ENCODE peak calls at places on chromosomes 4 and X, in six cellular contexts. One of them, this sample, is unnamed.

GRCh38 chr4:144501231-144501780 is 144.7 kb upstream of the HHIP start:
- DNase-seq in GM19239: no peak
- DNase-seq in PC-9: no peak
- DNase-seq in H4: no peak
- DNase-seq in NCI-H1417: no peak
- DNase-seq in Caki2: no peak
- DNase-seq in this sample: no peak

GRCh38 chr4:19689511-19689910 is 562.2 kb upstream of the SLIT2 start:
- DNase-seq in GM19239: no peak
- DNase-seq in PC-9: no peak
- DNase-seq in H4: peak
- DNase-seq in NCI-H1417: no peak
- DNase-seq in Caki2: peak
- DNase-seq in this sample: no peak

GRCh38 chr4:2357821-2358745 is 60.4 kb downstream of the ZFYVE28 start:
- DNase-seq in GM19239: no peak
- DNase-seq in PC-9: no peak
- DNase-seq in H4: no peak
- DNase-seq in NCI-H1417: no peak
- DNase-seq in Caki2: no peak
- DNase-seq in this sample: no peak

GRCh38 chr4:152559641-152560040 is 23.7 kb upstream of the FBXW7 start:
- DNase-seq in GM19239: no peak
- DNase-seq in PC-9: no peak
- DNase-seq in H4: no peak
- DNase-seq in NCI-H1417: no peak
- DNase-seq in Caki2: no peak
- DNase-seq in this sample: no peak

GRCh38 chrX:6021316-6022091 is 207.2 kb downstream of the NLGN4X start:
- DNase-seq in GM19239: no peak
- DNase-seq in PC-9: peak
- DNase-seq in H4: peak
- DNase-seq in NCI-H1417: peak
- DNase-seq in Caki2: peak
- DNase-seq in this sample: peak

GRCh38 chr4:69096111-69096656 is at the start of gene UGT2B7:
- DNase-seq in GM19239: no peak
- DNase-seq in PC-9: no peak
- DNase-seq in H4: no peak
- DNase-seq in NCI-H1417: no peak
- DNase-seq in Caki2: peak
- DNase-seq in this sample: no peak

GRCh38 chr4:10079951-10080873 is 36.4 kb downstream of the WDR1 start:
- DNase-seq in GM19239: no peak
- DNase-seq in PC-9: no peak
- DNase-seq in H4: no peak
- DNase-seq in NCI-H1417: no peak
- DNase-seq in Caki2: no peak
- DNase-seq in this sample: no peak

GRCh38 chrX:38220024-38220935 is at the start of gene SRPX:
- DNase-seq in GM19239: no peak
- DNase-seq in PC-9: no peak
- DNase-seq in H4: peak
- DNase-seq in NCI-H1417: no peak
- DNase-seq in Caki2: peak
- DNase-seq in this sample: peak

GRCh38 chr4:155491336-155492131 is 114.8 kb upstream of the MAP9 start:
- DNase-seq in GM19239: peak
- DNase-seq in PC-9: no peak
- DNase-seq in H4: peak
- DNase-seq in NCI-H1417: no peak
- DNase-seq in Caki2: no peak
- DNase-seq in this sample: no peak

GRCh38 chr4:122836941-122837340 is 10.3 kb downstream of the FGF2 start:
- DNase-seq in GM19239: no peak
- DNase-seq in PC-9: no peak
- DNase-seq in H4: no peak
- DNase-seq in NCI-H1417: no peak
- DNase-seq in Caki2: peak
- DNase-seq in this sample: no peak

GRCh38 chr4:1009647-1010521 is 1.5 kb upstream of the FGFRL1 start:
- DNase-seq in GM19239: peak
- DNase-seq in PC-9: peak
- DNase-seq in H4: no peak
- DNase-seq in NCI-H1417: peak
- DNase-seq in Caki2: peak
- DNase-seq in this sample: peak

GRCh38 chr4:166252487-166253402 is 379.7 kb downstream of the TLL1 start:
- DNase-seq in GM19239: no peak
- DNase-seq in PC-9: no peak
- DNase-seq in H4: peak
- DNase-seq in NCI-H1417: no peak
- DNase-seq in Caki2: peak
- DNase-seq in this sample: peak

GRCh38 chr4:64935469-64936001 is 526.3 kb upstream of the TECRL start:
- DNase-seq in GM19239: no peak
- DNase-seq in PC-9: no peak
- DNase-seq in H4: no peak
- DNase-seq in NCI-H1417: no peak
- DNase-seq in Caki2: no peak
- DNase-seq in this sample: no peak

GRCh38 chrX:2879670-2880069 is 49.5 kb downstream of the ARSD start:
- DNase-seq in GM19239: no peak
- DNase-seq in PC-9: no peak
- DNase-seq in H4: no peak
- DNase-seq in NCI-H1417: no peak
- DNase-seq in Caki2: no peak
- DNase-seq in this sample: no peak

GRCh38 chr4:178781779-178782178 is 1339.5 kb upstream of the AGA start:
- DNase-seq in GM19239: no peak
- DNase-seq in PC-9: no peak
- DNase-seq in H4: no peak
- DNase-seq in NCI-H1417: no peak
- DNase-seq in Caki2: no peak
- DNase-seq in this sample: no peak

GRCh38 chr4:178937130-178937529 is 1494.9 kb upstream of the AGA start:
- DNase-seq in GM19239: no peak
- DNase-seq in PC-9: no peak
- DNase-seq in H4: peak
- DNase-seq in NCI-H1417: no peak
- DNase-seq in Caki2: no peak
- DNase-seq in this sample: no peak

GRCh38 chr4:183788308-183788707 is 116.8 kb upstream of the STOX2 start:
- DNase-seq in GM19239: no peak
- DNase-seq in PC-9: no peak
- DNase-seq in H4: no peak
- DNase-seq in NCI-H1417: no peak
- DNase-seq in Caki2: no peak
- DNase-seq in this sample: no peak

GRCh38 chrX:72021975-72022374 is 109.7 kb downstream of the RTL5 start:
- DNase-seq in GM19239: peak
- DNase-seq in PC-9: no peak
- DNase-seq in H4: no peak
- DNase-seq in NCI-H1417: no peak
- DNase-seq in Caki2: no peak
- DNase-seq in this sample: peak

GRCh38 chr4:165318982-165319381 is 8.5 kb upstream of the MSMO1 start:
- DNase-seq in GM19239: no peak
- DNase-seq in PC-9: no peak
- DNase-seq in H4: no peak
- DNase-seq in NCI-H1417: peak
- DNase-seq in Caki2: no peak
- DNase-seq in this sample: no peak

GRCh38 chr4:100842856-100843255 is 325.0 kb upstream of the EMCN start:
- DNase-seq in GM19239: no peak
- DNase-seq in PC-9: no peak
- DNase-seq in H4: peak
- DNase-seq in NCI-H1417: no peak
- DNase-seq in Caki2: no peak
- DNase-seq in this sample: no peak

GRCh38 chrX:131841496-131842410 is 181.3 kb upstream of the STK26 start:
- DNase-seq in GM19239: no peak
- DNase-seq in PC-9: peak
- DNase-seq in H4: peak
- DNase-seq in NCI-H1417: peak
- DNase-seq in Caki2: peak
- DNase-seq in this sample: peak

GRCh38 chr4:146059865-146060264 is 115.7 kb upstream of the LSM6 start:
- DNase-seq in GM19239: peak
- DNase-seq in PC-9: no peak
- DNase-seq in H4: no peak
- DNase-seq in NCI-H1417: no peak
- DNase-seq in Caki2: peak
- DNase-seq in this sample: no peak

GRCh38 chrX:110512341-110512740 is 153.7 kb downstream of the RTL9 start:
- DNase-seq in GM19239: no peak
- DNase-seq in PC-9: no peak
- DNase-seq in H4: no peak
- DNase-seq in NCI-H1417: no peak
- DNase-seq in Caki2: no peak
- DNase-seq in this sample: no peak

GRCh38 chr4:177016541-177017141 is 223.9 kb upstream of the VEGFC start:
- DNase-seq in GM19239: no peak
- DNase-seq in PC-9: no peak
- DNase-seq in H4: no peak
- DNase-seq in NCI-H1417: no peak
- DNase-seq in Caki2: no peak
- DNase-seq in this sample: no peak

GRCh38 chr4:171676555-171677215 is 136.5 kb upstream of the GALNTL6 start:
- DNase-seq in GM19239: peak
- DNase-seq in PC-9: no peak
- DNase-seq in H4: no peak
- DNase-seq in NCI-H1417: no peak
- DNase-seq in Caki2: no peak
- DNase-seq in this sample: no peak

GRCh38 chr4:43373201-43373600 is 480.7 kb downstream of the GRXCR1 start:
- DNase-seq in GM19239: no peak
- DNase-seq in PC-9: no peak
- DNase-seq in H4: no peak
- DNase-seq in NCI-H1417: no peak
- DNase-seq in Caki2: no peak
- DNase-seq in this sample: no peak

GRCh38 chr4:75235359-75235951 is 278.7 kb downstream of the RCHY1 start:
- DNase-seq in GM19239: peak
- DNase-seq in PC-9: no peak
- DNase-seq in H4: no peak
- DNase-seq in NCI-H1417: no peak
- DNase-seq in Caki2: no peak
- DNase-seq in this sample: no peak

GRCh38 chr4:141891260-141892120 is 255.1 kb downstream of the IL15 start:
- DNase-seq in GM19239: no peak
- DNase-seq in PC-9: no peak
- DNase-seq in H4: no peak
- DNase-seq in NCI-H1417: no peak
- DNase-seq in Caki2: no peak
- DNase-seq in this sample: no peak

GRCh38 chrX:64265265-64265664 is 34.9 kb upstream of the ASB12 start:
- DNase-seq in GM19239: no peak
- DNase-seq in PC-9: no peak
- DNase-seq in H4: no peak
- DNase-seq in NCI-H1417: no peak
- DNase-seq in Caki2: no peak
- DNase-seq in this sample: no peak

GRCh38 chr4:158020175-158020574 is 152.7 kb downstream of the GASK1B start:
- DNase-seq in GM19239: no peak
- DNase-seq in PC-9: peak
- DNase-seq in H4: peak
- DNase-seq in NCI-H1417: no peak
- DNase-seq in Caki2: peak
- DNase-seq in this sample: peak

GRCh38 chr4:14078311-14078710 is 450.8 kb upstream of the BOD1L1 start:
- DNase-seq in GM19239: no peak
- DNase-seq in PC-9: no peak
- DNase-seq in H4: no peak
- DNase-seq in NCI-H1417: no peak
- DNase-seq in Caki2: no peak
- DNase-seq in this sample: no peak

GRCh38 chr4:119479180-119479814 is 149.3 kb downstream of the PDE5A start:
- DNase-seq in GM19239: no peak
- DNase-seq in PC-9: no peak
- DNase-seq in H4: no peak
- DNase-seq in NCI-H1417: no peak
- DNase-seq in Caki2: no peak
- DNase-seq in this sample: no peak

GRCh38 chrX:53080628-53081580 is 1.3 kb upstream of the TSPYL2 start:
- DNase-seq in GM19239: no peak
- DNase-seq in PC-9: no peak
- DNase-seq in H4: no peak
- DNase-seq in NCI-H1417: no peak
- DNase-seq in Caki2: no peak
- DNase-seq in this sample: no peak